ENCODE peak calls at places on chromosomes 1 and 21, in four cellular contexts. S, K, Q and T are unnamed samples. For H3K4me1, the result is how much of the 10 kb centered on the place peaks cover.

GRCh38 chr1:89519779-89520358 is 4.8 kb upstream of the LRRC8B start:
- DNase-seq in S (no peak), Q (no peak), K (peak), T (peak)

GRCh38 chr21:32592929-32593502 is 7.7 kb upstream of the TCP10L start:
- DNase-seq in Q (no peak), K (no peak), S (no peak), T (no peak)

GRCh38 chr1:48051466-48052126 is 54.4 kb upstream of the TRABD2B start:
- DNase-seq in S (no peak), K (no peak), Q (no peak), T (no peak)

GRCh38 chr1:17046043-17046657 is 7.7 kb downstream of the SDHB start:
- DNase-seq in S (peak), K (peak), Q (no peak), T (no peak)

GRCh38 chr1:41762251-41762650 is 156.5 kb downstream of the HIVEP3 start:
- DNase-seq in Q (no peak), K (no peak), S (no peak), T (no peak)

GRCh38 chr1:233224291-233224690 is 71.2 kb downstream of the PCNX2 start:
- DNase-seq in K (no peak), Q (no peak), S (no peak), T (no peak)

GRCh38 chr1:119228318-119228717 is 87.9 kb upstream of the WARS2 start:
- DNase-seq in S (no peak), K (no peak), Q (no peak), T (no peak)

GRCh38 chr1:22662986-22663408 is 10.0 kb downstream of the C1QB start:
- DNase-seq in Q (no peak), S (no peak), K (no peak), T (no peak)

GRCh38 chr1:237205400-237206064 is 163.5 kb downstream of the RYR2 start:
- DNase-seq in S (no peak), K (peak), Q (no peak), T (peak)

GRCh38 chr1:1361982-1362423 is 3.6 kb upstream of the MXRA8 start:
- DNase-seq in S (peak), K (peak), Q (no peak), T (peak)

GRCh38 chr1:186623547-186623946 is 56.7 kb downstream of the PTGS2 start:
- DNase-seq in Q (no peak), K (no peak), S (no peak), T (no peak)

GRCh38 chr1:186615332-186615731 is 64.9 kb downstream of the PTGS2 start:
- DNase-seq in Q (no peak), S (no peak), K (no peak), T (no peak)

GRCh38 chr1:186620526-186620925 is 59.7 kb downstream of the PTGS2 start:
- DNase-seq in S (no peak), Q (no peak), K (no peak), T (no peak)

GRCh38 chr1:186620951-186621350 is 59.3 kb downstream of the PTGS2 start:
- DNase-seq in S (peak), K (peak), Q (no peak), T (no peak)

DNA sequence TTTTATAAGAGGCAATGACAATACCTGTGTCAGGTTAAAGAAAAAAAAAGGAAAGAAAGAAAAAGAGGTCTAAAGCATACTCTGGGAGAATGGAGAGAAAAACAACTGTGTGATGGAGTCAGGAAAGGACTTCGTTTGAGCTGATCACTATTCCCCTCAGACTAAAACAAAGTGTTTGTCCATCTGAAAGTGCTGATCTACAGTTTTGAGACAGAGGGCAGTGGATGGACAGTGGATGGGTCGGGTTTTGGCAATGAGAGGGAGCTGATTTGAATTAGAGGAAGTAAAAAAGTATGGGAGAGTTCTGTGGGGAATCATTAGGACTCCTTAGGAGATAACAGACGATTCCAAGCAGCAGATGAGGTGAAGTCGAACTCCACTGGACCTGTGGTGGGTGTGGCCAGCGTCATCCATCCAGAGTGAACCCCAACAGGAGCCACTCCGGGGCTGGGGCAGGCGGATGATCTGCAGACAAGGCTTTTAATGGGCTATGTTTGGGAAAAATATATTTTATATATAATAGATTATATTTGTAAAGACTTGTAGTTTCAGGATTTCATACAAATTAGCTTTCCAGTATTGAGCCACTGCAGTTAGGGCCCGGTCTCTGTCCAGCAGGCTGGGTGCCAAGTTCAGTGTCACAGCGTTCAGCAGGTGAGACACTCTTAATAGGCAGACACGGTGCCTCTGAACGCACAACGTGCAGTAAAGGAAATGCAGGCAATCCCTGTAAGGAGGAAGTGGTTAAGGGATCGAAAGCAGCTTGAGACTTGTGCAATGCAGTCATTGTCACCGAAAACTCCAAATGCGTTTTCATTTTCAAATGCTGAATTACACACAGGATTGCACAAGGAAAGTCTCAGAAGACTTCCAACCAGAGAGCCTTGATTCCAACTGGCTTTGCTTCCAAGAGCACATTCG is 62.1 kb downstream of the PTGS2 start:
- DNase-seq in S (peak), Q (peak), K (peak), T (peak)
- H3K4me1 ChIP-seq in S (under half), Q (under half), K (under half), T (under half)

GRCh38 chr1:36154765-36155559 is 998 bp upstream of the MAP7D1 start:
- DNase-seq in K (peak), Q (peak), S (no peak), T (no peak)
- H3K4me1 ChIP-seq in K (under half), Q (under half), S (under half), T (half or more)

GRCh38 chr21:45357436-45358260 is 47.3 kb upstream of the COL18A1 start:
- DNase-seq in K (peak), S (no peak), Q (no peak), T (peak)

GRCh38 chr21:45356653-45357435 is 48.1 kb upstream of the COL18A1 start:
- DNase-seq in Q (no peak), K (no peak), S (no peak), T (no peak)

GRCh38 chr21:45358261-45358670 is 46.7 kb upstream of the COL18A1 start:
- DNase-seq in S (no peak), K (no peak), Q (no peak), T (no peak)

GRCh38 chr21:45359451-45360217 is 45.3 kb upstream of the COL18A1 start:
- DNase-seq in Q (no peak), S (no peak), K (no peak), T (no peak)

DNA sequence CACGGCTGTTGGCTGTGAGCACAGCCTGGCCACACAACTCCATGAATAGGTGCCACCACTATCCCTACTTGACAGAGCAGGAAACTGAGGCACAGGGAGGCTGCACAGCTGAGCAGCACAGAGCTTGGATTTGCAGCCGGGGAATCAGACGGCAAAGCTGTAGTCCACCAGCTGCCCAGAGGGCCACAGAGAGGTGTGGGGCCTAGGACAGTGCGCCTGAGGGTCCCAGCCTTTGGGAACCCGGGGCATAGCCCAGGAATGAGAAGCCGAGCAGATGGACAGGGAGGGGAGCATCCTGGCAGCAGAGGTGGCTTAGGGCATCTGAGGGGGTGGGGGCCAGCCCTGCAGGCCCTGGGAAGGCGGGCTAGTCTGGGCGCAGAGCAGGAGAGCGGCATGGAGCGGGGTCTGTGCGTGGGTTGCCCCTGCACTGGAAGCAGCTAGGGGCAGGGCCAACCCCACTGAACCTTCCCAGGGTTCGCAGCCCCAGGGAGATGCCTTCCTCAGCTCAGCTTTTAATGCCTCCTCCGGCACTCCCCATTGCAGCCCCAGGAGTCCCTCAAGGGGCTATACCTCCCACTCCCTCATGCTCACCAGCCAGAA is 46.2 kb upstream of the COL18A1 start:
- DNase-seq in K (no peak), S (no peak), Q (no peak), T (no peak)
- H3K4me1 ChIP-seq in K (under half), S (under half), Q (under half), T (under half)

GRCh38 chr1:37482796-37483744 is 8.7 kb downstream of the ZC3H12A start:
- DNase-seq in K (no peak), Q (peak), S (no peak), T (no peak)
- H3K4me1 ChIP-seq in K (under half), Q (half or more), S (under half), T (half or more)